ENCODE peak calls at places on chromosomes 5 and 9, in seven cellular contexts. D, C, K, X, A, W and N are unnamed samples.

GRCh38 chr9:8558176-8558575 is 758.6 kb upstream of the DMAC1 start:
- DNase-seq in D (no peak), A (no peak), K (no peak), X (peak), C (no peak), W (no peak), N (no peak)

GRCh38 chr5:145775411-145775810 is 59.7 kb downstream of the PRELID2 start:
- DNase-seq in A (no peak), K (no peak), D (no peak), W (no peak), X (no peak), C (no peak), N (no peak)

GRCh38 chr9:2285411-2285810 is 270.3 kb downstream of the SMARCA2 start:
- DNase-seq in D (no peak), A (no peak), K (no peak), C (no peak), X (no peak), W (no peak), N (no peak)

GRCh38 chr5:95901676-95902646 is 59.7 kb downstream of the ELL2 start:
- DNase-seq in D (no peak), K (no peak), W (no peak), C (peak), X (peak), A (no peak), N (no peak)

GRCh38 chr5:170307575-170308465 is 10.2 kb upstream of the LCP2 start:
- DNase-seq in A (no peak), C (peak), D (peak), K (no peak), W (peak), X (peak), N (peak)

GRCh38 chr5:93415819-93416218 is 165.2 kb downstream of the NR2F1-AS1 start:
- DNase-seq in A (no peak), C (no peak), K (no peak), W (no peak), X (no peak), D (no peak), N (no peak)

GRCh38 chr9:135222991-135223760 is 135.7 kb downstream of the OLFM1 start:
- DNase-seq in K (no peak), C (no peak), D (no peak), X (no peak), W (no peak), A (no peak), N (no peak)

GRCh38 chr5:96151891-96152290 is 190.2 kb upstream of the ELL2 start:
- DNase-seq in K (no peak), X (no peak), D (no peak), C (peak), W (peak), A (no peak), N (no peak)

GRCh38 chr9:70406446-70406862 is 8.0 kb downstream of the KLF9 start:
- DNase-seq in A (no peak), W (no peak), C (peak), D (no peak), K (no peak), X (peak), N (no peak)

GRCh38 chr5:9187614-9188013 is 358.3 kb downstream of the SEMA5A start:
- DNase-seq in W (no peak), A (no peak), K (no peak), D (no peak), C (no peak), X (no peak), N (no peak)

GRCh38 chr5:59596586-59597348 is 296.8 kb downstream of the PDE4D start:
- DNase-seq in C (peak), A (no peak), X (peak), K (no peak), D (no peak), W (no peak), N (no peak)

GRCh38 chr5:58348996-58349728 is 110.7 kb downstream of the PLK2 start:
- DNase-seq in K (no peak), W (no peak), X (no peak), D (no peak), C (no peak), A (no peak), N (no peak)

GRCh38 chr9:133949486-133950061 is 42.5 kb downstream of the VAV2 start:
- DNase-seq in X (no peak), C (no peak), W (no peak), A (no peak), D (no peak), K (no peak), N (no peak)

DNA sequence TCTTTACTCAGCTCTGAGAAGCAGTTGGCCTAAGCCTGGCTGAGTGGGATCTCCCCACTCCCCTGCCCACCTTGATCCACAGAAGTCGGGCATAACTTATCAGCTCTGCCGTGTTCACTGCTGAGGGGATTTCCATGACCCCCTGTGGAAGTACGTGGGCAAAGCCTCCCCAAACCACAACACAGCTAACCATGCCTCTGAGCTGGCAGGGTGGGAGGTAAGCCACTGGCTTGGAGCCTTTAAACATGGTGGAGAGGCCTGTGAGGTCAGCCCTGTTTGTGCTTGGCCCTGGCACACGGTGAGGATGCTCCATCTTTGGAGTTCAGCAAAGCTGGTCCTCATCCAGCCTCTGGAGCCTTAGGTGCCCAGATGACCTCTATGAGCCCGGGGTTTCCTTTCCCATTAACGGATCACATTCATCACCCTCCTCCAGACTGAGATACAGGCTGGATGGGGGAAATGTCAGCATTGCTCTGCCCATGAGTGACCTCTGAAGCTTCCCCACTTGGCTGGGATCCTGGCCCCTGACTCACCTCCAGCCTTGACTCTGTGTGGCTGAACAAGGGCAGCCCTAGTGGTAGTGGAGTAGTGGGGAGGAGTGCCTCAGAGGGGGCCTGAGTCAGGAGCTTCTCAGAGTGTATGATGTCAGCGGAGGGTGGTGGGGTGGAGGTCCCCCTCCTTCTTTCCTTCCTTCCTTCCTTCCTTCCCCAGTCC is 6.2 kb downstream of the PDLIM4 start:
- DNase-seq in X (peak), K (no peak), W (peak), A (no peak), D (peak), C (no peak), N (no peak)
- TF ChIP-seq CTCF in X (no peak), K (no peak), W (no peak), A (no peak), D (no peak), C (no peak), N (no peak)

DNA sequence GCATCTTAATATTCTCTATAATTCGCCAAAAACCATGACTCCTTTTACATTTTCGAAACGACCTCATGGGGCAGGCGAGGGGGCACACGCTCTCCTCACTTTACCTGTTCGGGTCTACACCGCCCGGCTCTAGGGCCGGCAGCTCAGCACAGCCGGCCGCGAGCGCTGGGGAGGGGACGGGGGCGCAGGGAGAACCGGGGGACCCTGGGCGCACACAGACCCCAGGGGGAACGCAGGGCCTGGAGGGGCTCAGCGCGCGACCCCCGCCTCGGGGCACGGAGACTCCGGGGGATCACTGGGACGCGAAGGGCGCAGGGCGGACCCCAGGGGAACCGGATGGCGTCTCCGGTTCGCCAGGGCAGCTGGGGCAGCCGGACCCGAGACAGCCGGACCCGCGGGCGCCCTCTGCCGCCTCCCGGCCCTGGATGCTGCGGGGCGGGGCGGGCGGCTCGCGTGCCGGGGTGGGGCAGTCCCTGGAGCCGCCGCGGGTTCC is at the start of gene AHRR:
- DNase-seq in C (peak), W (no peak), X (peak), D (no peak), K (peak), A (no peak), N (no peak)
- TF ChIP-seq CTCF in C (peak), W (no peak), X (peak), D (peak), K (peak), A (peak), N (no peak)

GRCh38 chr5:141100243-141100805 is at the start of gene PCDHB3:
- DNase-seq in A (no peak), W (peak), X (peak), C (peak), K (peak), D (no peak), N (no peak)
- TF ChIP-seq CTCF in A (no peak), W (no peak), X (peak), C (peak), K (peak), D (no peak), N (no peak)

DNA sequence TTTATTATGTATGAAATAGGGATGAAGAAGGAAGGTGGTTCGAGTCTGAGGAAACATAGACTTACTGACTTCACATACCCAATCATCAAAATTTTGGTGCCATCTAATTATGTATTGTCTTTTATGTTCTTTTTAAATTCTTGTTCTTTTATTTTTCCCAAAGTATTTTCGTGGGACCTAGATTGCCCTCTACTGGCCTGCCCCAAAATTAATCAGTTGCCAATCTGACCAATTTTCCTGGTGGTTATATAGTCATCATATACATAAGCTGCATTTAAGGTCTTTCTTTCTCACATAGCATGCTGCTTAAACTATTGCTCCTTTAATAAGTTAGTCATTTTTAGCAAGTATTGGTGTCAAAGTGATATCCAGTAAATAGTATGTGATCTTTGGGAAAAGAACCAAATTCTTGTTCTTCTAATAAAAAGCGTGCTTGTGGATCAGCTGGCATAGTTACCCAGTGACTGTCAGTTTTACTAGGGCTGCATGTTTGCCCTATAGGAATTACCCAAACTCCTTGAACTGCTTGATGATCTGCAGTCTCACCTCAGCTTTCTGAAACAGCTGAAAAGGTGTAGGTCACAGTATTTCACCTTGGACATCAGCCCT is 223.5 kb downstream of the SH3GL2 start:
- DNase-seq in D (no peak), C (peak), W (no peak), K (peak), A (no peak), X (peak), N (no peak)
- TF ChIP-seq CTCF in D (no peak), C (peak), W (peak), K (peak), A (peak), X (peak), N (no peak)

GRCh38 chr9:88106492-88106891 is 31.8 kb downstream of the SPATA31C2 start:
- DNase-seq in K (peak), C (peak), D (no peak), W (peak), X (peak), A (no peak), N (no peak)
- TF ChIP-seq CTCF in K (no peak), C (peak), D (no peak), W (peak), X (peak), A (no peak), N (no peak)

DNA sequence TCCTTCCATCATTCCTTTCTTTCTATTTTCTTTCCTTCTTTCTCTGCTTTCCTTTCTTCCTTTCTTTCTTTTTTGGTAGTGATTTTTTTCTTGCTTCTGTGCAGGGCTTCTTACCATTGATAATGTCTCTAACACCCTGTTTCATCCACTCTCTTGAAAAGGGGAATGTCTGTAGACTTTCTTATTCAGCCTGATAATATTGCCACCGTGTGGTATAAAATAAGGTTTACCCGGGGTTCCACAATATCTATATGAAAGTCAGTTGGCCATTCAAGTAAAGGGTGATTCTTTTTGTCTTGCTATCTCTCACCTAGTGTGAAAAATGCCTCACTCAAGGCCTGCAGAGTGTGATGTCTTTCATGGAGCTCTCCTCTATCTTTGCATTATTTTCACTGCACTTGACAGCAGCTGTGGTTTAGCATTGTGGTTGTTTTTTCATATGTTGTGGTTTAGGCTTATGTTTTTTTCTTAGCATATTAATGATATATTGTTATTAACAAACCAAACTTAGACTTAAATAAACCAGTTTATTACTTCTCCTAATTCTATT is 153.9 kb downstream of the CSNK1G3 start:
- DNase-seq in X (no peak), A (no peak), C (no peak), D (no peak), K (no peak), W (no peak), N (no peak)
- TF ChIP-seq CTCF in X (no peak), A (no peak), C (no peak), D (no peak), K (no peak), W (no peak), N (no peak)

GRCh38 chr5:139657363-139658321 is 9.5 kb downstream of the CXXC5 start:
- DNase-seq in C (peak), D (no peak), K (no peak), W (no peak), X (no peak), A (no peak), N (no peak)

GRCh38 chr5:139660105-139660915 is 12.2 kb downstream of the CXXC5 start:
- DNase-seq in K (no peak), W (no peak), X (no peak), A (no peak), D (peak), C (peak), N (peak)

GRCh38 chr5:139658928-139659667 is 10.9 kb downstream of the CXXC5 start:
- DNase-seq in D (no peak), X (peak), W (no peak), C (peak), K (peak), A (no peak), N (peak)

GRCh38 chr5:139659673-139660072 is 11.5 kb downstream of the CXXC5 start:
- DNase-seq in W (no peak), C (no peak), A (peak), D (no peak), X (no peak), K (peak), N (no peak)

GRCh38 chr5:139658501-139658927 is 10.4 kb downstream of the CXXC5 start:
- DNase-seq in K (no peak), W (no peak), D (no peak), X (no peak), C (peak), A (no peak), N (no peak)
- TF ChIP-seq CTCF in K (no peak), W (peak), D (no peak), X (no peak), C (no peak), A (no peak), N (peak)

DNA sequence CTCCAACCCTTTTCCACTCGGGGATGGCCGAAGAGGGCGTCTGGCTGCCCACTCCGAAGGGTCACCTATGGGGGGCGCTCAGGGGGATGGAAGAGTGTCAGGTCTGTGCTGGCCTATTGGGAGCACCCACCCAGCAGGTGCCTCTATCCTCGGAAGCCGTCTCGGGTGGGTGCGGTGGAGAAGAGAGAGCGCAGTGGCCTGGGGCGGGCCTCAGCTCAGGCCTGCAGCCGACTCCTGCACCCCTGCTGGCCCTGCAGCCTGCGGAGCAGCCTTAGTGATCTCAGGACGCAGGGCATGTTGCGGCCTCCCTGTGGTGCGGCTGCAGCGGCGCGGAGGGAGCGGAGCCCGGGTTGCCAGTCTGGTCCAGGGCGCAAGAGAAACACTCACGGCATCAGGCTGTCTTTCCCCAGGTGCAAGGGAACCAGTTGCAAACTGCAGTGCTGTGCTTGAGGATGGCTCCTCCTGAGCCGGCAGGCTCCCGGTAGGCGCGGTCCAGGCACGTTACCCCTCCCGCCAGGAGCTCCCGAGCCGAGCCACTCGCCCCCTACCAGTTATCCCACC is 1.5 kb upstream of the IRX2 start:
- DNase-seq in C (no peak), K (no peak), A (no peak), X (no peak), D (no peak), W (no peak), N (no peak)
- TF ChIP-seq CTCF in C (no peak), K (no peak), A (no peak), X (no peak), D (no peak), W (no peak), N (no peak)

GRCh38 chr9:131712151-131712716 is 27.6 kb downstream of the RAPGEF1 start:
- DNase-seq in K (no peak), D (no peak), C (no peak), X (no peak), W (no peak), A (no peak), N (no peak)
- TF ChIP-seq CTCF in K (no peak), D (no peak), C (no peak), X (no peak), W (no peak), A (no peak), N (no peak)

DNA sequence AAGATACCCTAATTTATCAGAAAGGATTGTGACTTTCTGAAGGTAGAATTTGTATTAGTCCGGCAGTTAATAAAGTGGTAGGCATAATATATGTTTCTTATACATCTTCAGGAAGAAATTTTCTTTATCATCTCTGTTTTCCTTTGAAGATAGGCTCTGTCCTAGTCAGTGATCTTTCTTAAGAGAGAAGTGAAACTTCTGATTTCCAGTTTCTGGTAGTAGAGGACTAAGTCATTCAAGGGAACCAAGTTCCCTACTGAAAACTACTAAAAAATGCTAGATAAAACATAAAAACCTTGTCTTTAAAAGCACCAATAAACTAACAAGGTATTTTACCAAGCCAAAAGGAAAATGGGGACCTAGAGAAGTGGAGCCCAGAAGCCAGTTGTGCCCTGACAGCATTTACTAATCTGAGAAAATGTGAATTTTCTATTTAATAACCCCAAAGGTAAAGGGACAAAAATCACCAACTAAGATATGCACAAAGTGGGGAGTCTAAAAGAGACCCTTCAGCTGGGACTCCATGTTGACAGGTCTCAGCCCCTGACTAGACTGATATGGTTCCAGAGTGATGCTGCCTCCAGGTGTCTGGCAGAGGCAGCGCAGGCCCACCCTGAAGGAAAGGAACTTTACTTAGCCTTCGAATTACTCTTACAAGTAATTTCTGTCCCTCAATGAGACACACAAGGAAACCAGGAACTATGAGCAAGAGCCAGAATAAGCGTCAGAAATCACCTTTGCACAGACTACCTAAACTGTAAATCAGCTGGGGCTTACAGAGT is 72.7 kb downstream of the FAM78A start:
- DNase-seq in C (peak), A (no peak), W (no peak), X (no peak), K (no peak), D (no peak), N (no peak)
- TF ChIP-seq CTCF in C (peak), A (no peak), W (no peak), X (no peak), K (peak), D (no peak), N (no peak)